ENCODE peak calls at places on chromosome X, in nine cellular contexts. One of them, this sample, is unnamed.

GRCh38 chrX:134712272-134712671 is 54.0 kb upstream of the PLAC1 start:
- DNase-seq in DMS 273 treated with DMSO at 0.1 percent for 48 hours: no peak
- DNase-seq in tibial artery: no peak
- DNase-seq in non-pigmented ciliary epithelial cell: no peak
- DNase-seq in globus pallidus: no peak
- DNase-seq in activated CD4-positive, alpha-beta T cell treated with anti-CD3 and anti-CD28 coated beads for 24 hours: no peak
- DNase-seq in B cell: no peak
- DNase-seq in CD8-positive, alpha-beta memory T cell: no peak
- DNase-seq in thyroid gland: no peak
- DNase-seq in this sample: no peak

GRCh38 chrX:51697397-51697796 is 12.9 kb upstream of the CENPVL1 start:
- DNase-seq in DMS 273 treated with DMSO at 0.1 percent for 48 hours: no peak
- DNase-seq in tibial artery: no peak
- DNase-seq in non-pigmented ciliary epithelial cell: no peak
- DNase-seq in globus pallidus: no peak
- DNase-seq in activated CD4-positive, alpha-beta T cell treated with anti-CD3 and anti-CD28 coated beads for 24 hours: no peak
- DNase-seq in B cell: no peak
- DNase-seq in CD8-positive, alpha-beta memory T cell: no peak
- DNase-seq in thyroid gland: no peak
- DNase-seq in this sample: no peak

GRCh38 chrX:136148391-136148790 is 1.1 kb downstream of the FHL1 start:
- DNase-seq in DMS 273 treated with DMSO at 0.1 percent for 48 hours: no peak
- DNase-seq in tibial artery: no peak
- DNase-seq in non-pigmented ciliary epithelial cell: no peak
- DNase-seq in globus pallidus: no peak
- DNase-seq in activated CD4-positive, alpha-beta T cell treated with anti-CD3 and anti-CD28 coated beads for 24 hours: no peak
- DNase-seq in B cell: no peak
- DNase-seq in CD8-positive, alpha-beta memory T cell: no peak
- DNase-seq in thyroid gland: no peak
- DNase-seq in this sample: no peak

GRCh38 chrX:53188763-53189162 is 36.2 kb downstream of the KDM5C start:
- DNase-seq in DMS 273 treated with DMSO at 0.1 percent for 48 hours: no peak
- DNase-seq in tibial artery: no peak
- DNase-seq in non-pigmented ciliary epithelial cell: no peak
- DNase-seq in globus pallidus: no peak
- DNase-seq in activated CD4-positive, alpha-beta T cell treated with anti-CD3 and anti-CD28 coated beads for 24 hours: peak
- DNase-seq in B cell: no peak
- DNase-seq in CD8-positive, alpha-beta memory T cell: no peak
- DNase-seq in thyroid gland: no peak
- DNase-seq in this sample: no peak

GRCh38 chrX:69618803-69619202 is 2.9 kb downstream of the EDA start:
- DNase-seq in DMS 273 treated with DMSO at 0.1 percent for 48 hours: no peak
- DNase-seq in tibial artery: peak
- DNase-seq in non-pigmented ciliary epithelial cell: no peak
- DNase-seq in globus pallidus: peak
- DNase-seq in activated CD4-positive, alpha-beta T cell treated with anti-CD3 and anti-CD28 coated beads for 24 hours: no peak
- DNase-seq in B cell: no peak
- DNase-seq in CD8-positive, alpha-beta memory T cell: no peak
- DNase-seq in thyroid gland: peak
- DNase-seq in this sample: peak

GRCh38 chrX:29890646-29891200 is 324.6 kb upstream of the MAGEB2 start:
- DNase-seq in DMS 273 treated with DMSO at 0.1 percent for 48 hours: no peak
- DNase-seq in tibial artery: no peak
- DNase-seq in non-pigmented ciliary epithelial cell: no peak
- DNase-seq in globus pallidus: no peak
- DNase-seq in activated CD4-positive, alpha-beta T cell treated with anti-CD3 and anti-CD28 coated beads for 24 hours: no peak
- DNase-seq in B cell: no peak
- DNase-seq in CD8-positive, alpha-beta memory T cell: no peak
- DNase-seq in thyroid gland: no peak
- DNase-seq in this sample: no peak

GRCh38 chrX:683572-683971 is 53.0 kb downstream of the SHOX start:
- DNase-seq in DMS 273 treated with DMSO at 0.1 percent for 48 hours: no peak
- DNase-seq in tibial artery: no peak
- DNase-seq in non-pigmented ciliary epithelial cell: no peak
- DNase-seq in globus pallidus: no peak
- DNase-seq in activated CD4-positive, alpha-beta T cell treated with anti-CD3 and anti-CD28 coated beads for 24 hours: no peak
- DNase-seq in B cell: no peak
- DNase-seq in CD8-positive, alpha-beta memory T cell: no peak
- DNase-seq in thyroid gland: no peak
- DNase-seq in this sample: no peak

GRCh38 chrX:63434665-63435064 is 83.5 kb upstream of the SPIN4 start:
- DNase-seq in DMS 273 treated with DMSO at 0.1 percent for 48 hours: no peak
- DNase-seq in tibial artery: no peak
- DNase-seq in non-pigmented ciliary epithelial cell: no peak
- DNase-seq in globus pallidus: no peak
- DNase-seq in activated CD4-positive, alpha-beta T cell treated with anti-CD3 and anti-CD28 coated beads for 24 hours: no peak
- DNase-seq in B cell: no peak
- DNase-seq in CD8-positive, alpha-beta memory T cell: no peak
- DNase-seq in thyroid gland: no peak
- DNase-seq in this sample: no peak

GRCh38 chrX:13469963-13470679 is 99.3 kb upstream of the EGFL6 start:
- DNase-seq in DMS 273 treated with DMSO at 0.1 percent for 48 hours: no peak
- DNase-seq in tibial artery: no peak
- DNase-seq in non-pigmented ciliary epithelial cell: peak
- DNase-seq in globus pallidus: no peak
- DNase-seq in activated CD4-positive, alpha-beta T cell treated with anti-CD3 and anti-CD28 coated beads for 24 hours: no peak
- DNase-seq in B cell: no peak
- DNase-seq in CD8-positive, alpha-beta memory T cell: no peak
- DNase-seq in thyroid gland: no peak
- DNase-seq in this sample: no peak

GRCh38 chrX:74534569-74535038 is 79.8 kb downstream of the RLIM start:
- DNase-seq in DMS 273 treated with DMSO at 0.1 percent for 48 hours: no peak
- DNase-seq in tibial artery: no peak
- DNase-seq in non-pigmented ciliary epithelial cell: no peak
- DNase-seq in globus pallidus: no peak
- DNase-seq in activated CD4-positive, alpha-beta T cell treated with anti-CD3 and anti-CD28 coated beads for 24 hours: no peak
- DNase-seq in B cell: no peak
- DNase-seq in CD8-positive, alpha-beta memory T cell: no peak
- DNase-seq in thyroid gland: no peak
- DNase-seq in this sample: no peak

GRCh38 chrX:8364369-8365141 is 100.1 kb upstream of the VCX3B start:
- DNase-seq in DMS 273 treated with DMSO at 0.1 percent for 48 hours: peak
- DNase-seq in tibial artery: no peak
- DNase-seq in non-pigmented ciliary epithelial cell: no peak
- DNase-seq in globus pallidus: no peak
- DNase-seq in activated CD4-positive, alpha-beta T cell treated with anti-CD3 and anti-CD28 coated beads for 24 hours: no peak
- DNase-seq in B cell: no peak
- DNase-seq in CD8-positive, alpha-beta memory T cell: no peak
- DNase-seq in thyroid gland: peak
- DNase-seq in this sample: peak

GRCh38 chrX:74383611-74384010 is 37.7 kb upstream of the SLC16A2 start:
- DNase-seq in DMS 273 treated with DMSO at 0.1 percent for 48 hours: peak
- DNase-seq in tibial artery: peak
- DNase-seq in non-pigmented ciliary epithelial cell: peak
- DNase-seq in globus pallidus: peak
- DNase-seq in activated CD4-positive, alpha-beta T cell treated with anti-CD3 and anti-CD28 coated beads for 24 hours: no peak
- DNase-seq in B cell: no peak
- DNase-seq in CD8-positive, alpha-beta memory T cell: no peak
- DNase-seq in thyroid gland: peak
- DNase-seq in this sample: peak

GRCh38 chrX:134543201-134543797 is 83.3 kb downstream of the HPRT1 start:
- DNase-seq in DMS 273 treated with DMSO at 0.1 percent for 48 hours: no peak
- DNase-seq in tibial artery: no peak
- DNase-seq in non-pigmented ciliary epithelial cell: no peak
- DNase-seq in globus pallidus: no peak
- DNase-seq in activated CD4-positive, alpha-beta T cell treated with anti-CD3 and anti-CD28 coated beads for 24 hours: no peak
- DNase-seq in B cell: no peak
- DNase-seq in CD8-positive, alpha-beta memory T cell: no peak
- DNase-seq in thyroid gland: no peak
- DNase-seq in this sample: no peak

GRCh38 chrX:14095702-14096101 is 66.0 kb upstream of the GEMIN8 start:
- DNase-seq in DMS 273 treated with DMSO at 0.1 percent for 48 hours: no peak
- DNase-seq in tibial artery: peak
- DNase-seq in non-pigmented ciliary epithelial cell: peak
- DNase-seq in globus pallidus: peak
- DNase-seq in activated CD4-positive, alpha-beta T cell treated with anti-CD3 and anti-CD28 coated beads for 24 hours: peak
- DNase-seq in B cell: peak
- DNase-seq in CD8-positive, alpha-beta memory T cell: peak
- DNase-seq in thyroid gland: peak
- DNase-seq in this sample: peak

GRCh38 chrX:46444011-46444410 is 101.2 kb downstream of the ZNF674 start:
- DNase-seq in DMS 273 treated with DMSO at 0.1 percent for 48 hours: no peak
- DNase-seq in tibial artery: no peak
- DNase-seq in non-pigmented ciliary epithelial cell: peak
- DNase-seq in globus pallidus: no peak
- DNase-seq in activated CD4-positive, alpha-beta T cell treated with anti-CD3 and anti-CD28 coated beads for 24 hours: no peak
- DNase-seq in B cell: no peak
- DNase-seq in CD8-positive, alpha-beta memory T cell: no peak
- DNase-seq in thyroid gland: no peak
- DNase-seq in this sample: no peak